ENCODE peak calls at places on chromosome 16, in five cellular contexts. K is fibroblast of pulmonary artery, W is NCI-H510A, G is thyroid gland, F is omental fat pad. V is an unnamed sample.
A peak's percentile ranks its signal among the peaks of the same experiment; 100 is the strongest.

GRCh38 chr16:48629016-48629415 is 19.0 kb upstream of the N4BP1 start:
- DNase-seq in G (no peak), W (no peak), F (no peak), K (no peak), V (peak; percentile 11)

GRCh38 chr16:58458634-58459343 is 41.2 kb upstream of the NDRG4 start:
- DNase-seq in G (no peak), F (no peak), W (no peak), K (no peak), V (no peak)

GRCh38 chr16:87264634-87265033 is 52.6 kb downstream of the C16orf95 start:
- DNase-seq in F (no peak), G (no peak), W (no peak), K (no peak), V (peak; percentile 70)

GRCh38 chr16:28879261-28879840 is 1.1 kb downstream of the ATP2A1 start:
- DNase-seq in W (no peak), K (no peak), G (no peak), F (no peak), V (no peak)

GRCh38 chr16:76941091-76941490 is 249.9 kb upstream of the MON1B start:
- DNase-seq in W (no peak), K (no peak), F (no peak), G (no peak), V (no peak)

GRCh38 chr16:51710186-51710585 is 559.1 kb upstream of the SALL1 start:
- DNase-seq in G (no peak), K (no peak), W (no peak), F (no peak), V (no peak)

GRCh38 chr16:11072420-11073153 is 128.2 kb downstream of the CLEC16A start:
- DNase-seq in F (no peak), K (no peak), W (no peak), G (no peak), V (no peak)

GRCh38 chr16:49048557-49048956 is 233.1 kb downstream of the CBLN1 start:
- DNase-seq in G (no peak), K (peak; percentile 69), W (no peak), F (no peak), V (peak; percentile 57)

GRCh38 chr16:86984975-86985655 is 332.1 kb downstream of the C16orf95 start:
- DNase-seq in F (no peak), K (no peak), G (no peak), W (no peak), V (no peak)

GRCh38 chr16:57938936-57939871 is 31.7 kb downstream of the CNGB1 start:
- DNase-seq in W (no peak), F (no peak), G (peak; percentile 89), K (peak; percentile 72), V (peak; percentile 48)

GRCh38 chr16:13471478-13471877 is 448.5 kb upstream of the ERCC4 start:
- DNase-seq in F (no peak), K (no peak), G (no peak), W (no peak), V (no peak)

GRCh38 chr16:50841081-50841886 is 99.4 kb downstream of the CYLD start:
- DNase-seq in W (no peak), K (peak; percentile 6), F (no peak), G (no peak), V (no peak)

GRCh38 chr16:16045879-16046278 is 96.5 kb downstream of the ABCC1 start:
- DNase-seq in W (no peak), K (no peak), G (no peak), F (no peak), V (peak; percentile 77)

GRCh38 chr16:28011223-28011622 is 52.3 kb downstream of the GSG1L start:
- DNase-seq in K (no peak), G (no peak), W (no peak), F (no peak), V (no peak)

GRCh38 chr16:8852534-8852933 is 16.3 kb downstream of the CARHSP1 start:
- DNase-seq in G (no peak), F (no peak), K (no peak), W (no peak), V (no peak)

GRCh38 chr16:49463529-49463928 is 89.9 kb downstream of the C16orf78 start:
- DNase-seq in F (no peak), K (no peak), W (no peak), G (no peak), V (peak; percentile 24)

GRCh38 chr16:72935896-72936295 is 112.0 kb downstream of the ZFHX3 start:
- DNase-seq in G (peak; percentile 63), K (no peak), W (no peak), F (no peak), V (no peak)

GRCh38 chr16:83768976-83769375 is 38.8 kb upstream of the HSBP1 start:
- DNase-seq in G (no peak), K (peak; percentile 4), W (no peak), F (no peak), V (no peak)

GRCh38 chr16:21523411-21524067 is 75.8 kb upstream of the METTL9 start:
- DNase-seq in F (no peak), G (no peak), K (no peak), W (no peak), V (no peak)

GRCh38 chr16:10961231-10961630 is 16.9 kb downstream of the CLEC16A start:
- DNase-seq in K (peak; percentile 71), F (no peak), W (no peak), G (no peak), V (peak; percentile 69)

GRCh38 chr16:3149630-3150345 is 15.0 kb downstream of the ZNF213 start:
- DNase-seq in F (no peak), K (peak; percentile 67), G (peak; percentile 68), W (no peak), V (peak; percentile 71)

GRCh38 chr16:75555213-75555706 is 792 bp downstream of the TMEM231 start:
- DNase-seq in G (peak; percentile 69), F (peak; percentile 64), K (peak; percentile 92), W (peak; percentile 69), V (peak; percentile 91)

GRCh38 chr16:20321671-20322070 is 5.6 kb downstream of the GP2 start:
- DNase-seq in W (no peak), G (no peak), K (no peak), F (no peak), V (no peak)

V was measured in SJSA1.